ENCODE peak calls at places on chromosomes 2 and 18, in five cellular contexts. I is cardiac fibroblast, J is psoas muscle, U is progenitor cell of endocrine pancreas, W is GM12878. Q is an unnamed sample.

GRCh38 chr2:226427538-226428307 is 371.9 kb downstream of the IRS1 start:
- DNase-seq in I (peak; percentile 73), J (peak; percentile 16), U (no peak), W (no peak), Q (no peak)

GRCh38 chr2:45627911-45628310 is 16.8 kb upstream of the SRBD1 start:
- DNase-seq in I (peak; percentile 20), J (no peak), U (no peak), W (no peak), Q (no peak)

GRCh38 chr2:188032786-188033185 is 258.9 kb upstream of the GULP1 start:
- DNase-seq in I (no peak), J (no peak), U (no peak), W (no peak), Q (no peak)

GRCh38 chr18:23927821-23928746 is 86.5 kb upstream of the TTC39C start:
- DNase-seq in I (no peak), J (no peak), U (no peak), W (no peak), Q (no peak)

GRCh38 chr2:144241801-144242200 is 278.1 kb downstream of the ZEB2 start:
- DNase-seq in I (no peak), J (no peak), U (no peak), W (no peak), Q (no peak)

GRCh38 chr2:115946341-115946740 is 1503.9 kb downstream of the DPP10 start:
- DNase-seq in I (no peak), J (no peak), U (no peak), W (no peak), Q (no peak)

GRCh38 chr2:50438293-50438692 is 593.6 kb downstream of the NRXN1 start:
- DNase-seq in I (no peak), J (no peak), U (no peak), W (no peak), Q (no peak)

GRCh38 chr18:36675076-36675475 is 153.7 kb downstream of the TPGS2 start:
- DNase-seq in I (no peak), J (no peak), U (no peak), W (no peak), Q (no peak)

GRCh38 chr2:59528525-59528924 is 1024.9 kb downstream of the BCL11A start:
- DNase-seq in I (no peak), J (no peak), U (no peak), W (no peak), Q (no peak)

GRCh38 chr18:49359732-49360444 is 100.6 kb downstream of the DYM start:
- DNase-seq in I (peak; percentile 47), J (no peak), U (no peak), W (peak; percentile 27), Q (no peak)

GRCh38 chr2:52536929-52537460 is 1230.6 kb upstream of the CHAC2 start:
- DNase-seq in I (no peak), J (no peak), U (no peak), W (no peak), Q (no peak)

GRCh38 chr2:168465594-168465993 is 9.5 kb downstream of the CERS6 start:
- DNase-seq in I (peak; percentile 38), J (no peak), U (no peak), W (no peak), Q (no peak)

GRCh38 chr18:26568926-26569700 is 20.8 kb upstream of the KCTD1 start:
- DNase-seq in I (no peak), J (no peak), U (no peak), W (no peak), Q (no peak)

GRCh38 chr18:9673296-9674251 is 34.5 kb upstream of the RAB31 start:
- DNase-seq in I (peak; percentile 84), J (no peak), U (no peak), W (peak; percentile 99), Q (no peak)

GRCh38 chr2:197504512-197504911 is 4.3 kb downstream of the HSPE1 start:
- DNase-seq in I (no peak), J (no peak), U (no peak), W (no peak), Q (no peak)

GRCh38 chr18:7921938-7922587 is 354.9 kb downstream of the PTPRM start:
- DNase-seq in I (peak; percentile 80), J (no peak), U (no peak), W (no peak), Q (no peak)

GRCh38 chr2:113962692-113963480 is 73.0 kb downstream of the ACTR3 start:
- DNase-seq in I (peak; percentile 64), J (no peak), U (no peak), W (no peak), Q (no peak)

GRCh38 chr2:216072473-216072872 is 9.1 kb downstream of the PECR start:
- DNase-seq in I (no peak), J (no peak), U (no peak), W (no peak), Q (no peak)

GRCh38 chr2:57453929-57454328 is 592.7 kb upstream of the VRK2 start:
- DNase-seq in I (no peak), J (no peak), U (no peak), W (no peak), Q (no peak)

GRCh38 chr18:45691816-45692179 is 32.2 kb upstream of the SLC14A1 start:
- DNase-seq in I (no peak), J (no peak), U (no peak), W (no peak), Q (no peak)

GRCh38 chr2:172623249-172623965 is 67.5 kb downstream of the PDK1 start:
- DNase-seq in I (peak; percentile 36), J (no peak), U (no peak), W (no peak), Q (no peak)

GRCh38 chr2:133124446-133124845 is 443.8 kb downstream of the NCKAP5 start:
- DNase-seq in I (no peak), J (no peak), U (no peak), W (no peak), Q (no peak)

GRCh38 chr2:169709970-169710369 is 15.7 kb downstream of the PHOSPHO2 start:
- DNase-seq in I (no peak), J (no peak), U (no peak), W (no peak), Q (no peak)

DNA sequence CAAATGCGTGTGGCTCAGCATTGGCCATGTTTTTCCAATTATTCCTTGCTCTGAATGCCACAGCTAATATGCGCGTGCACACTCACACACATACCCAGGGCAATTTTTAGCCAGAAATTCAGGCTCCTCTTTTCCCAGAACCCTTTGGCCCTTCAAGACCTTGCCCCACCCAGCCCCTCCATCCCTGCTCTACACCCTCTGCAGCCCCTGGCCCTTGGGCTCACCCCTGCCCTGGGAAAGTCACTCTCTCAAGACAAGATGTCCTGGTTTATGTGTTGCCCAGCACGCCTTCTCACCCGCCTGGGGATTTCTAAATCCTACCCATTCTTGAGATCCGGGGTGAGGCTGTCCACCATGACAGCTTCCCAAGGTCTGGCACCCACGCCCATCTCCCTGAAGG is 319.7 kb downstream of the CYP26B1 start:
- DNase-seq in I (no peak), J (no peak), U (no peak), W (no peak), Q (no peak)
- TF ChIP-seq CTCF in I (no peak), J (no peak), U (no peak), W (no peak), Q (no peak)

DNA sequence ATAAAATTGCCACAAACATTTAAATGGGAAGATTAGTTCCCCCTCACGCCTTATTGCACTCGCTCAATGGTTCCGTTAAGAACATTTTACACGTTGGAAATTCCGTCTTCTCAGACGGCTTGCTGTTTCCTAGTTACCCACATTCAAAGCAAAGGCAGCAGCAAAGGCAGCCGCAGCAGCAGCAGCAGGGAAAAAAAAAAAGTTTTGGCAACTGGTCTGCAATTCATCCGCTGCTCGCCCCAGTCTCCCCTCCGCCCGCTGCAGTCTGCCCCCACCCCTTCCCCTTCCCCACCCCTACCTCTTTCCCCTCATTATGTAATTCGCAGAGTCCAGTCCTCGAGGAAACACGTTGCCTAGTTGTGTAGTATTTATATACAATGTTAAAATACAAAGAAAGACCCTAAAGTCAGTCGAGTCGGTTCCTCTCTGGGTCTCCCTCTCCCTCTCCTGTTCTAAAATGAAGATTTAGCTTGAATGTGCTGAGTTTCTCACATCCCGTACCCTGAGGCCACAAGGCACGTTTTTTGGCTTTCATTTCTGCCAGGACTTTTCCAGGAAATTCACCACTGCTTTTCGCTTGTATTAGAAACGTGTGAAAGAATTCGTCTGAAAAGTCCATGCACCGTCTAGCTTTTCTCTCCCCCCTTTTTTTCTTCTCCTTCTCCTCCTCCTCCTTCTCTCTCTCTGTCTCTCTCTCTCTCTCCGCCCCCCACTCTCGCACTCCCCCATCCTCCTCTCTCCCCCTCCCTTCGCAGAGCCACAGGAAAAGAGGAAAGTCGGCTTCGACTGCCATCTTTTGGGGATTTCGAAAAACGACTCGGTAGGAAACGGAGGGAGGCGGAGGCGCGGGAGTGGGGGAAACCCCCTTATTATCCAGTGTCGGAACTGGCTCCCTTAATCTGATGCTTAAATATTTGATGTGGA is 140.0 kb downstream of the MEIS1 start:
- DNase-seq in I (peak; percentile 92), J (peak; percentile 56), U (peak; percentile 47), W (no peak), Q (peak; percentile 70)
- TF ChIP-seq CTCF in I (peak; percentile 38), J (peak; percentile 31), U (peak; percentile 54), W (peak; percentile 14), Q (peak; percentile 18)

DNA sequence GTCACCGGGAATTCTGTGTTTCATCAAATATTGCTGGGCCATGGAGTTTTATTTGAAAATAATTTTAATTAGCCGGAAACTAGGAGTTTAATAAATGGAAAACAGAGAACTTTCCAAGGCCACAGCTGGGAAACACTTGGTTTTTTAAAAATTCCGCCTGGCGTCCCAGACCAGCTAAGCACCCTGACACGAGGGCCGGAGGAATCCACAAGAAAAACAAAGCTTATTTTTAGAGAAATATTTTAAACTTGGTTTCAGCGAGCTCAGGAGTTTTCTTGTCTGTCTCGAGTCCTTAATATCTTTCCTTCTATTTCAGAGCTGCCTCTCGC is 8.2 kb downstream of the ZFP36L2 start:
- DNase-seq in I (no peak), J (no peak), U (no peak), W (no peak), Q (no peak)
- TF ChIP-seq CTCF in I (no peak), J (peak; percentile 9), U (no peak), W (no peak), Q (no peak)

GRCh38 chr2:149745396-149745925 is 157.9 kb upstream of the MMADHC start:
- DNase-seq in I (no peak), J (no peak), U (no peak), W (no peak), Q (no peak)

GRCh38 chr2:149741646-149742045 is 154.1 kb upstream of the MMADHC start:
- DNase-seq in I (peak; percentile 87), J (no peak), U (no peak), W (no peak), Q (no peak)

GRCh38 chr2:149744845-149745244 is 157.3 kb upstream of the MMADHC start:
- DNase-seq in I (peak; percentile 62), J (no peak), U (no peak), W (no peak), Q (no peak)

GRCh38 chr2:149740490-149740889 is 152.9 kb upstream of the MMADHC start:
- DNase-seq in I (no peak), J (no peak), U (no peak), W (no peak), Q (no peak)

GRCh38 chr2:149743842-149744468 is 156.4 kb upstream of the MMADHC start:
- DNase-seq in I (peak; percentile 79), J (no peak), U (no peak), W (no peak), Q (no peak)
- TF ChIP-seq CTCF in I (peak; percentile 13), J (no peak), U (no peak), W (no peak), Q (no peak)

DNA sequence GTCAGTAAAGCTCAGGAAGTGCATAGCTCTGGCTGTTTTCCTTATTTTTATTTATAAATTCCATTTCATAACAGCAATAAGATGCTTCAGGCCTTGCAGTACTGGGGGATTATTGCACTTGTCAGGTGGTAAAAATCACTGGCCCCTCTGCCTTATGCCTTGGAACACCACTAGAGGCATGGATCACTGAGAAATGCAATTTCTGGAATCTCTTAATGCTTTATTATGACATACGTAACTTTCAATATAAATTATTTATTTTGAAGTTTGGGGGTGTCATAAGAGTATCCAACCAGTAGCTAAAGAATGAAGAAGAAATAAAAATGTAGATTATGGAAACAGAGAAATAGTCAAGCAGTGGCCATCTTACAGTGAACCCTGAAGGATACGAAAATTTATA is 183.1 kb downstream of the FIGN start:
- DNase-seq in I (no peak), J (no peak), U (no peak), W (no peak), Q (no peak)
- TF ChIP-seq CTCF in I (no peak), J (peak; percentile 6), U (peak; percentile 15), W (no peak), Q (no peak)

Q was measured in endothelial cell.